ENCODE peak calls at places on chromosomes 2 and 18, in four cellular contexts. One of them, this sample, is unnamed.

GRCh38 chr2:6368271-6368670 is 497.4 kb downstream of the CMPK2 start:
- DNase-seq in lower lobe of right lung: no peak
- DNase-seq in mucosa of descending colon: no peak
- DNase-seq in RWPE1: no peak
- DNase-seq in this sample: no peak

GRCh38 chr18:77132369-77133050 is at the start of gene MBP:
- DNase-seq in lower lobe of right lung: peak
- DNase-seq in mucosa of descending colon: peak
- DNase-seq in RWPE1: peak
- DNase-seq in this sample: no peak

GRCh38 chr18:24023185-24023814 is 8.7 kb downstream of the TTC39C start:
- DNase-seq in lower lobe of right lung: no peak
- DNase-seq in mucosa of descending colon: no peak
- DNase-seq in RWPE1: no peak
- DNase-seq in this sample: no peak

GRCh38 chr2:218325566-218326160 is 31.0 kb upstream of the CATIP start:
- DNase-seq in lower lobe of right lung: no peak
- DNase-seq in mucosa of descending colon: no peak
- DNase-seq in RWPE1: no peak
- DNase-seq in this sample: no peak

GRCh38 chr18:76766429-76766828 is 55.9 kb upstream of the ZNF236 start:
- DNase-seq in lower lobe of right lung: no peak
- DNase-seq in mucosa of descending colon: no peak
- DNase-seq in RWPE1: no peak
- DNase-seq in this sample: no peak

GRCh38 chr2:15939854-15940660 is at the start of gene MYCN:
- DNase-seq in lower lobe of right lung: no peak
- DNase-seq in mucosa of descending colon: peak
- DNase-seq in RWPE1: peak
- DNase-seq in this sample: peak

GRCh38 chr2:135820003-135820618 is 16.9 kb downstream of the LCT start:
- DNase-seq in lower lobe of right lung: no peak
- DNase-seq in mucosa of descending colon: no peak
- DNase-seq in RWPE1: no peak
- DNase-seq in this sample: no peak

GRCh38 chr2:176085861-176086771 is 2.4 kb upstream of the EVX2 start:
- DNase-seq in lower lobe of right lung: no peak
- DNase-seq in mucosa of descending colon: peak
- DNase-seq in RWPE1: peak
- DNase-seq in this sample: no peak

GRCh38 chr2:239299218-239299939 is 101.4 kb downstream of the HDAC4 start:
- DNase-seq in lower lobe of right lung: no peak
- DNase-seq in mucosa of descending colon: peak
- DNase-seq in RWPE1: no peak
- DNase-seq in this sample: peak

GRCh38 chr2:43276962-43277383 is 50.6 kb upstream of the ZFP36L2 start:
- DNase-seq in lower lobe of right lung: peak
- DNase-seq in mucosa of descending colon: peak
- DNase-seq in RWPE1: no peak
- DNase-seq in this sample: no peak

GRCh38 chr2:239918749-239919148 is 106.4 kb downstream of the NDUFA10 start:
- DNase-seq in lower lobe of right lung: no peak
- DNase-seq in mucosa of descending colon: no peak
- DNase-seq in RWPE1: no peak
- DNase-seq in this sample: peak

GRCh38 chr2:210461401-210461800 is 15.2 kb downstream of the LANCL1 start:
- DNase-seq in lower lobe of right lung: no peak
- DNase-seq in mucosa of descending colon: no peak
- DNase-seq in RWPE1: no peak
- DNase-seq in this sample: no peak

GRCh38 chr2:238055841-238056240 is 5.0 kb upstream of the SCLY start:
- DNase-seq in lower lobe of right lung: no peak
- DNase-seq in mucosa of descending colon: no peak
- DNase-seq in RWPE1: no peak
- DNase-seq in this sample: no peak
- TF ChIP-seq CTCF in lower lobe of right lung: no peak
- TF ChIP-seq CTCF in mucosa of descending colon: no peak
- TF ChIP-seq CTCF in RWPE1: no peak
- TF ChIP-seq CTCF in this sample: no peak

GRCh38 chr2:174153757-174154680 is 94.3 kb downstream of the OLA1 start:
- DNase-seq in lower lobe of right lung: no peak
- DNase-seq in mucosa of descending colon: no peak
- DNase-seq in RWPE1: peak
- DNase-seq in this sample: no peak

GRCh38 chr2:174161490-174161889 is 86.8 kb downstream of the OLA1 start:
- DNase-seq in lower lobe of right lung: no peak
- DNase-seq in mucosa of descending colon: no peak
- DNase-seq in RWPE1: no peak
- DNase-seq in this sample: no peak

GRCh38 chr2:174157048-174157447 is 91.3 kb downstream of the OLA1 start:
- DNase-seq in lower lobe of right lung: no peak
- DNase-seq in mucosa of descending colon: no peak
- DNase-seq in RWPE1: no peak
- DNase-seq in this sample: no peak

DNA sequence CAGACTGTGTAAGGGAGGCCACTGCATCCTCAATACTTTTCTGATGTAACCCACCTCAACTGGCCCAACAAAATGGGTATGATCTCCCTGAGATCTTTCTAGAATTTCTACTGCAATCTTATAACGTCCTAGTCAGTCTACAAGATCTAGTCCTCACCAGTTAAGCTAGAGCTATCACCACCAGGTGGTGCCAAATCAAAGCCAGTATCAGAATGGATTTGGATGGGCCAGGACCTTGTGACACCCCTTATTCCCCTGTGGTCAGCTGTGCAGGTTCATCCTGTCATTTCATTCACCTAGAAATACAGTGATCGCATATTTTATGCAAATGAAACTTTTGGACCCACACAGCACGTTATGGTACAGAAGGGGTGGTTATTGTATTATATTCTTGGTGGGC is 90.3 kb downstream of the OLA1 start:
- DNase-seq in lower lobe of right lung: no peak
- DNase-seq in mucosa of descending colon: no peak
- DNase-seq in RWPE1: peak
- DNase-seq in this sample: no peak
- TF ChIP-seq CTCF in lower lobe of right lung: peak
- TF ChIP-seq CTCF in mucosa of descending colon: no peak
- TF ChIP-seq CTCF in RWPE1: peak
- TF ChIP-seq CTCF in this sample: peak

DNA sequence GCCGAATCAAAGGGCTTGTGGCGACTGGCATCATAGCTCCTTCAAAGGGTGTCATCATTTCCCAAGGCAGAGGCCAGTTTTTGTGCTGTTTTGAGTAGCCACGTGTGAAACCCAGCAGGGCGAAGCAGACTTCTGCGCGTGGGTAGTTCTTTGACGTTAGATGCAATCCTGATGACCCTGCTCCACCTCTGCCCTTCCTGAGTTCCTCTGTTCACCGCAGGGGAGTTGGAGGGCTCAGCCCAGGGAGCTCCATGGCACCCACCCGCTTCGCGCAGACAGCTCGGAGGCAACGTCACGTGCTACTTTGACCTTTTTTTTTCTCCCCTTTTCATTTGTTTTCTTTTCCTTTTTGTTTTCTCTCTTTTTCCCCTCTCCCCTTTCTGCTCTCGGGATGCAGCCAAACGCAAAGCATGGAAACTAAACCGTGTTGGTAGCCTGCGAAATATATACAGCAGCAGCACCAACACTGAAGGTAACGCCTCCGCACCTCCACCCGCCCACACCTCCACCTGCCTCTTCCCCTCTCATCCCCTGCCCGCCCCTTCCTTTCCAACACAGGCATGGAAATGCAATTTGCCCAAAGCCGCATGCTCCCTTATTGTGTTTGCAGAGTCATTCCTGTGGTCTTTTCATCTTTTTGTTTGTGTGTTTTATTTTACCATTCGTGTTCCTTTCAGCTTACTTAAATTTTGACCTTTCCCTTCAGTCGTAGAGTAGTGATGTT is 153.6 kb downstream of the GBX2 start:
- DNase-seq in lower lobe of right lung: no peak
- DNase-seq in mucosa of descending colon: no peak
- DNase-seq in RWPE1: no peak
- DNase-seq in this sample: no peak
- TF ChIP-seq CTCF in lower lobe of right lung: no peak
- TF ChIP-seq CTCF in mucosa of descending colon: no peak
- TF ChIP-seq CTCF in RWPE1: no peak
- TF ChIP-seq CTCF in this sample: no peak

DNA sequence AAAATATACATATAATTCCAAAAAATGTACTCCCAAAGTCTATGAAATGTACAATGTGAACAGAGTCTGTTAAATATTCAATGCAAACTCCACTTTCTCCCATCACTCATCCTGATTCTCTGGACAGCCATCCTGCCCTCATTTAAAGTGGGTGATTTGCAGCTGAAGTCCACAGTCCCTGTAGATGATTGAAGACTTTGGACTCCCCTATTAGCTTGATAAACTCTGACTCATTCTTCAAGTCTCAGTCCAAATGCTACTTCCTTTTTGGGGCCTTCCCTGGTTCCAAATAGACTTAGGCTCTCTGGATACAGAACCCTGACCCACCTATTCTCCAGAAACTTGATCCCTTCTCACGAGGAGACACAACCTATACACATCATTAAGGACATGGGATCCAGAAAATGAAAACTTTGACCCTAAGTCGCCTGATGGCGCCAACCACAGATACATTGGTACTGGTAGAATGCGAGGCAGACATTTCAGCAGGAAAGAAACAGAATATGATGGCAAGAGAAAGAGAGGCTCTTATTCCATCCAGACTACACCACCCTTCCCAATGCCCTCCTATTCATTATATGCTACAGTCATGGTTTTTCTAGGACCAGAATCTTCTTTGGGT is 122.7 kb downstream of the VIT start:
- DNase-seq in lower lobe of right lung: no peak
- DNase-seq in mucosa of descending colon: no peak
- DNase-seq in RWPE1: no peak
- DNase-seq in this sample: no peak
- TF ChIP-seq CTCF in lower lobe of right lung: no peak
- TF ChIP-seq CTCF in mucosa of descending colon: no peak
- TF ChIP-seq CTCF in RWPE1: no peak
- TF ChIP-seq CTCF in this sample: no peak